ENCODE peak calls at places on chromosomes 3 and 15, in four cellular contexts. One of them, this sample, is unnamed.

GRCh38 chr3:14566812-14567211 is 26.7 kb upstream of the GRIP2 start:
- DNase-seq in HepG2: no peak
- DNase-seq in heart right ventricle: no peak
- DNase-seq in CD8-positive, alpha-beta T cell: no peak
- DNase-seq in this sample: no peak

GRCh38 chr3:186705882-186706780 is 11.0 kb upstream of the KNG1 start:
- DNase-seq in HepG2: no peak
- DNase-seq in heart right ventricle: no peak
- DNase-seq in CD8-positive, alpha-beta T cell: no peak
- DNase-seq in this sample: no peak

GRCh38 chr15:70427120-70427519 is 329.4 kb upstream of the TLE3 start:
- DNase-seq in HepG2: no peak
- DNase-seq in heart right ventricle: no peak
- DNase-seq in CD8-positive, alpha-beta T cell: no peak
- DNase-seq in this sample: no peak

GRCh38 chr3:184642623-184643308 is 69.1 kb downstream of the MAGEF1 start:
- DNase-seq in HepG2: no peak
- DNase-seq in heart right ventricle: no peak
- DNase-seq in CD8-positive, alpha-beta T cell: no peak
- DNase-seq in this sample: no peak

GRCh38 chr3:140904521-140904920 is 37.1 kb upstream of the SLC25A36 start:
- DNase-seq in HepG2: no peak
- DNase-seq in heart right ventricle: no peak
- DNase-seq in CD8-positive, alpha-beta T cell: no peak
- DNase-seq in this sample: no peak

GRCh38 chr3:54955496-54955895 is 27.6 kb upstream of the LRTM1 start:
- DNase-seq in HepG2: no peak
- DNase-seq in heart right ventricle: no peak
- DNase-seq in CD8-positive, alpha-beta T cell: no peak
- DNase-seq in this sample: no peak

GRCh38 chr3:63193647-63194046 is 84.5 kb upstream of the SYNPR start:
- DNase-seq in HepG2: peak; percentile 6
- DNase-seq in heart right ventricle: no peak
- DNase-seq in CD8-positive, alpha-beta T cell: no peak
- DNase-seq in this sample: no peak

GRCh38 chr15:63198752-63199250 is 9.4 kb downstream of the RAB8B start:
- DNase-seq in HepG2: no peak
- DNase-seq in heart right ventricle: no peak
- DNase-seq in CD8-positive, alpha-beta T cell: no peak
- DNase-seq in this sample: no peak

GRCh38 chr15:25172691-25173090 is 217.9 kb downstream of the SNRPN start:
- DNase-seq in HepG2: no peak
- DNase-seq in heart right ventricle: peak; percentile 2
- DNase-seq in CD8-positive, alpha-beta T cell: peak; percentile 1
- DNase-seq in this sample: no peak

GRCh38 chr3:71361346-71361745 is 222.2 kb downstream of the FOXP1 start:
- DNase-seq in HepG2: no peak
- DNase-seq in heart right ventricle: no peak
- DNase-seq in CD8-positive, alpha-beta T cell: no peak
- DNase-seq in this sample: no peak

GRCh38 chr3:122092460-122093165 is 37.5 kb downstream of the CD86 start:
- DNase-seq in HepG2: no peak
- DNase-seq in heart right ventricle: peak; percentile 15
- DNase-seq in CD8-positive, alpha-beta T cell: no peak
- DNase-seq in this sample: no peak

GRCh38 chr3:115819785-115820384 is 196.6 kb downstream of the GAP43 start:
- DNase-seq in HepG2: peak; percentile 81
- DNase-seq in heart right ventricle: no peak
- DNase-seq in CD8-positive, alpha-beta T cell: peak; percentile 56
- DNase-seq in this sample: peak; percentile 58

GRCh38 chr3:183438749-183439148 is 10.3 kb upstream of the MCF2L2 start:
- DNase-seq in HepG2: no peak
- DNase-seq in heart right ventricle: no peak
- DNase-seq in CD8-positive, alpha-beta T cell: no peak
- DNase-seq in this sample: peak; percentile 37

GRCh38 chr3:124429129-124429815 is 301.0 kb upstream of the UMPS start:
- DNase-seq in HepG2: no peak
- DNase-seq in heart right ventricle: no peak
- DNase-seq in CD8-positive, alpha-beta T cell: no peak
- DNase-seq in this sample: no peak

GRCh38 chr3:10253731-10254130 is 5.5 kb downstream of the TATDN2 start:
- DNase-seq in HepG2: no peak
- DNase-seq in heart right ventricle: no peak
- DNase-seq in CD8-positive, alpha-beta T cell: no peak
- DNase-seq in this sample: no peak

GRCh38 chr3:46297658-46298423 is 55.6 kb downstream of the CCR3 start:
- DNase-seq in HepG2: no peak
- DNase-seq in heart right ventricle: no peak
- DNase-seq in CD8-positive, alpha-beta T cell: no peak
- DNase-seq in this sample: no peak

GRCh38 chr3:138774529-138775253 is 60.0 kb downstream of the PIK3CB start:
- DNase-seq in HepG2: peak; percentile 71
- DNase-seq in heart right ventricle: no peak
- DNase-seq in CD8-positive, alpha-beta T cell: no peak
- DNase-seq in this sample: no peak

GRCh38 chr3:195150194-195151118 is 120.5 kb downstream of the XXYLT1 start:
- DNase-seq in HepG2: no peak
- DNase-seq in heart right ventricle: peak; percentile 72
- DNase-seq in CD8-positive, alpha-beta T cell: no peak
- DNase-seq in this sample: peak; percentile 47

GRCh38 chr3:29279830-29280229 is 1.0 kb upstream of the RBMS3 start:
- DNase-seq in HepG2: no peak
- DNase-seq in heart right ventricle: peak; percentile 22
- DNase-seq in CD8-positive, alpha-beta T cell: no peak
- DNase-seq in this sample: no peak

GRCh38 chr15:51312754-51313390 is 25.5 kb downstream of the CYP19A1 start:
- DNase-seq in HepG2: peak; percentile 68
- DNase-seq in heart right ventricle: no peak
- DNase-seq in CD8-positive, alpha-beta T cell: no peak
- DNase-seq in this sample: no peak

GRCh38 chr3:74639681-74640080 is 25.2 kb upstream of the CNTN3 start:
- DNase-seq in HepG2: no peak
- DNase-seq in heart right ventricle: no peak
- DNase-seq in CD8-positive, alpha-beta T cell: no peak
- DNase-seq in this sample: no peak

GRCh38 chr3:44561076-44561475 is 6.1 kb downstream of the ZKSCAN7 start:
- DNase-seq in HepG2: no peak
- DNase-seq in heart right ventricle: no peak
- DNase-seq in CD8-positive, alpha-beta T cell: no peak
- DNase-seq in this sample: no peak

GRCh38 chr3:34783881-34784280 is 855.4 kb upstream of the ARPP21 start:
- DNase-seq in HepG2: no peak
- DNase-seq in heart right ventricle: no peak
- DNase-seq in CD8-positive, alpha-beta T cell: no peak
- DNase-seq in this sample: no peak

GRCh38 chr15:71195242-71195641 is 80.0 kb downstream of the THSD4 start:
- DNase-seq in HepG2: no peak
- DNase-seq in heart right ventricle: no peak
- DNase-seq in CD8-positive, alpha-beta T cell: no peak
- DNase-seq in this sample: no peak

GRCh38 chr3:195263925-195264575 is 6.9 kb downstream of the XXYLT1 start:
- DNase-seq in HepG2: no peak
- DNase-seq in heart right ventricle: no peak
- DNase-seq in CD8-positive, alpha-beta T cell: no peak
- DNase-seq in this sample: no peak

GRCh38 chr3:45034612-45035252 is 8.6 kb downstream of the CLEC3B start:
- DNase-seq in HepG2: no peak
- DNase-seq in heart right ventricle: peak; percentile 67
- DNase-seq in CD8-positive, alpha-beta T cell: no peak
- DNase-seq in this sample: peak; percentile 17

GRCh38 chr3:64676831-64677230 is 11.0 kb downstream of the ADAMTS9 start:
- DNase-seq in HepG2: no peak
- DNase-seq in heart right ventricle: no peak
- DNase-seq in CD8-positive, alpha-beta T cell: no peak
- DNase-seq in this sample: no peak

GRCh38 chr15:85582076-85582718 is 201.8 kb downstream of the AKAP13 start:
- DNase-seq in HepG2: no peak
- DNase-seq in heart right ventricle: no peak
- DNase-seq in CD8-positive, alpha-beta T cell: peak; percentile 51
- DNase-seq in this sample: peak; percentile 53

GRCh38 chr3:64318001-64318400 is 92.7 kb upstream of the PRICKLE2 start:
- DNase-seq in HepG2: no peak
- DNase-seq in heart right ventricle: no peak
- DNase-seq in CD8-positive, alpha-beta T cell: no peak
- DNase-seq in this sample: no peak

GRCh38 chr3:66144792-66145733 is 75.7 kb upstream of the SLC25A26 start:
- DNase-seq in HepG2: no peak
- DNase-seq in heart right ventricle: no peak
- DNase-seq in CD8-positive, alpha-beta T cell: no peak
- DNase-seq in this sample: no peak

GRCh38 chr15:34239151-34239761 is 14.4 kb downstream of the EMC4 start:
- DNase-seq in HepG2: peak; percentile 6
- DNase-seq in heart right ventricle: no peak
- DNase-seq in CD8-positive, alpha-beta T cell: no peak
- DNase-seq in this sample: no peak

GRCh38 chr15:74349241-74349766 is 18.1 kb downstream of the CYP11A1 start:
- DNase-seq in HepG2: no peak
- DNase-seq in heart right ventricle: no peak
- DNase-seq in CD8-positive, alpha-beta T cell: no peak
- DNase-seq in this sample: no peak

GRCh38 chr15:94119923-94120775 is 111.2 kb upstream of the MCTP2 start:
- DNase-seq in HepG2: peak; percentile 71
- DNase-seq in heart right ventricle: no peak
- DNase-seq in CD8-positive, alpha-beta T cell: peak; percentile 19
- DNase-seq in this sample: peak; percentile 79

DNA sequence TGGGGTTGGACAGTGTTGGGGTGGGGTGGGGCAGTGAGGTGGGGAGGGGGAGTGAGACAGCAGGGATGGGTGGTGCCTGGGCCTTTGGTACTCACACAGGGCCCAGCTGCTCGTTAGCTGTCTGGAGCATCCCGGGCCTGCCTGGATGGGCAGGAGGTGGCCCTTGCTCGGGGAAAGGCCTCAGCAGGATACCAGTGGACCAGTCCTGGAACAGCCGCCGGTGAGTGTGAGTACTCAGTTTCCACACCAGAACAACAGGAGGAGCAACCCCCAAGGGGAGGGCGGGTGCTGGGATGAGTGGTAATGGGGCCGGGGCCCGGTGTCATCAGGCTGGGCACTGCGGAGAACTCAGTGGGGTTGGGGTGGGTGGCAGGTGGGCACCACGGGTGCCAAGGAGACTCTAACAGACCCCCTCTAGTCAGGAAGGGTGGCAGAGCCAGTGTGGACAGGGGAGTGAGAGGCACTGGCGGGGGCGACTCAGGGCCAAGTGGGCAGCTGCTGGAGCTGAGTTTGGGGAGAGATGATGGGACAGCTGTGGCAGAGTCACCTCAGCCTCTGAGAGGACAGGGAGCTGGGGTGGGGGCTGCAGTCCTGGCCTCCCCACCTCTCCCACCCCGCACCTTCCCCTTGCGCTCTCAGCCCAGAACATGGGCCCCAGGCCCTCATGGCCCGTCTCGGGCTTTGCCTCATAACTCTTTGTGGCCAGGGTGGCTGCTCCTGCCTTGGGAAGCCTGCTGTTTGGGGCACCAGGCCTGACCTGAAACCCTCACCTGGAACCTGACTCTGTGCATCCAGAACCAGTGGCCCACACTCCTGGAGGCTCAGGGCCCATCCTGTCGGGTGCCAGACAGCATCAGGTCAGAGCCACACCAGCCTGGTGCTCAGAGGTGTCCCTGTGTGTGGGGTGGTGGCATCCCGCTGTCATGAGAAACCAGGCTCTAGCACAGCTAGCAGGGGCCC is 52.1 kb upstream of the PRR23E start:
- DNase-seq in HepG2: no peak
- DNase-seq in heart right ventricle: no peak
- DNase-seq in CD8-positive, alpha-beta T cell: no peak
- DNase-seq in this sample: no peak
- TF ChIP-seq CTCF in HepG2: no peak
- TF ChIP-seq CTCF in heart right ventricle: no peak
- TF ChIP-seq CTCF in CD8-positive, alpha-beta T cell: no peak
- TF ChIP-seq CTCF in this sample: no peak

DNA sequence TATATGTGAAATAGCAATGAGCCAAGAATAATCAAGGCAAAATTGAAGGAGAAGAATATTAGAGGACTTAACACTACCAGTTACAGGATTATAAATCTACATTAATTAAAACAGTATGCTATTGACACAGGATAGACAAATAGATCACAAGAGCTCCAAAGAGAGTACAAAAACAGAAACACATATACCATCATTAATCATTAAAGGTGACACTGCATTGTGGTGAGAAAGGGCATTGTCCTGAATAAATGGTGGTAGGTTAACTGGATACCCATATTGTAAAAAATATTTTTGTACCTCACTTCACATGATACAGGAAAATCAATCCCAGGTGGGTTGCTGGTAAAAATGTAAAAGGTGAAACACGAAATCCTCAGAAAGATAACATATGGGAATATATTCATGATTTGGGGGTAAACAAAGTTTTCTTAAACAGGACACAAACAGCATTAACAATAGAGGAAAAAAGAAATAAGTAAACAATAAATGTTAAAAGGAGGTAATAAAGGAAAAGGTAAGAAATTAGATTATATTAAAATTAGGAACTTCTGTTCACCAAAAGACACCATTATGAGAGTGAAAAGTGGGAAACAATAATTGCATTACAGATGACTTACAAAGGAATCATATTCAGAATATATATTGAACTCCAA is 145.2 kb downstream of the THRB start:
- DNase-seq in HepG2: no peak
- DNase-seq in heart right ventricle: no peak
- DNase-seq in CD8-positive, alpha-beta T cell: no peak
- DNase-seq in this sample: no peak
- H3K4me1 ChIP-seq in HepG2: peaks cover 34% of the 10 kb centered on the region
- H3K4me1 ChIP-seq in heart right ventricle: peaks cover 17% of the 10 kb centered on the region
- H3K4me1 ChIP-seq in CD8-positive, alpha-beta T cell: no peaks in the 10 kb centered on the region
- H3K4me1 ChIP-seq in this sample: peaks cover 16% of the 10 kb centered on the region

GRCh38 chr3:38457111-38458003 is 3.7 kb downstream of the ACVR2B start:
- DNase-seq in HepG2: no peak
- DNase-seq in heart right ventricle: no peak
- DNase-seq in CD8-positive, alpha-beta T cell: no peak
- DNase-seq in this sample: peak; percentile 40
- TF ChIP-seq CTCF in HepG2: no peak
- TF ChIP-seq CTCF in heart right ventricle: no peak
- TF ChIP-seq CTCF in CD8-positive, alpha-beta T cell: no peak
- TF ChIP-seq CTCF in this sample: no peak

GRCh38 chr15:80866936-80867335 is 87.8 kb downstream of the CEMIP start:
- DNase-seq in HepG2: no peak
- DNase-seq in heart right ventricle: no peak
- DNase-seq in CD8-positive, alpha-beta T cell: no peak
- DNase-seq in this sample: no peak
- H3K4me1 ChIP-seq in HepG2: no peaks in the 10 kb centered on the region
- H3K4me1 ChIP-seq in heart right ventricle: no peaks in the 10 kb centered on the region
- H3K4me1 ChIP-seq in CD8-positive, alpha-beta T cell: no peaks in the 10 kb centered on the region
- H3K4me1 ChIP-seq in this sample: no peaks in the 10 kb centered on the region